ENCODE peak calls at places on chromosomes 5 and 9, in ten cellular contexts. S is H9, G is body of pancreas, F is cardiac muscle cell, U is tibial nerve, A is pancreas, X is PC-3, T is spleen, M is Panc1, W is BJ. V is an unnamed sample.

GRCh38 chr9:129995409-129996160 is 47.4 kb downstream of the FNBP1 start:
- DNase-seq in U (no peak), S (no peak), G (no peak), A (no peak), W (no peak), X (peak; percentile 69), F (no peak), M (peak; percentile 62), T (no peak), V (no peak)

GRCh38 chr5:136890431-136891148 is 525.2 kb upstream of the TRPC7 start:
- DNase-seq in F (no peak), W (no peak), A (no peak), M (no peak), S (no peak), X (no peak), T (no peak), U (no peak), G (no peak), V (no peak)

GRCh38 chr9:88197016-88197415 is 58.7 kb upstream of the SPATA31C2 start:
- DNase-seq in M (no peak), G (no peak), T (no peak), U (peak; percentile 43), S (no peak), W (peak; percentile 29), X (peak; percentile 53), F (no peak), A (no peak), V (no peak)

GRCh38 chr9:110015759-110016158 is 192.2 kb downstream of the C9orf152 start:
- DNase-seq in U (no peak), W (no peak), T (no peak), F (no peak), X (peak; percentile 88), S (no peak), G (no peak), M (no peak), A (no peak), V (no peak)

GRCh38 chr9:133121200-133122166 is at the start of gene RALGDS:
- DNase-seq in S (peak; percentile 87), F (peak; percentile 94), W (no peak), A (peak; percentile 89), U (peak; percentile 86), X (peak; percentile 78), T (peak; percentile 97), G (peak; percentile 91), M (no peak), V (peak; percentile 90)

GRCh38 chr9:90523953-90524352 is 118.7 kb downstream of the DIRAS2 start:
- DNase-seq in W (no peak), S (no peak), G (no peak), X (no peak), T (no peak), F (no peak), U (no peak), A (no peak), M (no peak), V (no peak)

GRCh38 chr5:131693894-131694293 is 58.9 kb upstream of the RAPGEF6 start:
- DNase-seq in M (no peak), T (no peak), X (no peak), G (no peak), A (no peak), S (no peak), W (no peak), F (no peak), U (no peak), V (no peak)

GRCh38 chr5:73617510-73618279 is 8.3 kb upstream of the ARHGEF28 start:
- DNase-seq in X (peak; percentile 41), U (no peak), W (no peak), M (no peak), G (no peak), F (no peak), A (no peak), T (no peak), S (no peak), V (no peak)

GRCh38 chr5:176803943-176804498 is 6.3 kb upstream of the UNC5A start:
- DNase-seq in F (peak; percentile 86), U (no peak), W (no peak), S (peak; percentile 70), T (no peak), X (peak; percentile 49), M (no peak), G (no peak), A (no peak), V (peak; percentile 61)

GRCh38 chr5:77394064-77394716 is 97.9 kb downstream of the WDR41 start:
- DNase-seq in X (no peak), A (no peak), W (no peak), U (no peak), S (no peak), M (no peak), T (no peak), F (no peak), G (no peak), V (no peak)

GRCh38 chr5:135349441-135349840 is 49.6 kb downstream of the MACROH2A1 start:
- DNase-seq in M (no peak), U (no peak), G (no peak), X (no peak), T (no peak), W (no peak), A (no peak), S (no peak), F (no peak), V (no peak)

DNA sequence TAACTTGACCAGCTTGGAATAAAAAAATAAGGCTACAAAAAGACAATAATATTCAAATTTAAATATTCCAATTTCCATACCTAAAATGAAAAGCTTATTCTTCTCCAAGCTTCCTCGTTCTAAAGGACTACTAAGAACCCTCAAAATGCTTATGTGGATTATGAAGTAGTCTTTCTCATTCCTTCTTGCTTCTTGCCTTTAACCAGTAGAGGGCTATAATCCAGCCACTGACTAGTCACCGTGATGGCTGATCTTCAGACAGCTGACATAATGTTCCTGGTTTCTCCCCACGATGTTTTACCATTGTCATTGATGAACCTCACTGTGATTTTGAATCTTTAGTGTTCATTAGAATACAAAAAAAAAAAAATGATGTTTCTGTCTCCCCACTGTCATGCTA is 515.3 kb downstream of the TLE1 start:
- DNase-seq in A (no peak), W (no peak), M (no peak), F (no peak), U (no peak), S (no peak), X (peak; percentile 18), T (no peak), G (no peak), V (no peak)
- TF ChIP-seq CTCF in A (no peak), W (no peak), M (no peak), F (no peak), U (no peak), S (peak; percentile 53), X (peak; percentile 40), T (no peak), G (no peak), V (no peak)

DNA sequence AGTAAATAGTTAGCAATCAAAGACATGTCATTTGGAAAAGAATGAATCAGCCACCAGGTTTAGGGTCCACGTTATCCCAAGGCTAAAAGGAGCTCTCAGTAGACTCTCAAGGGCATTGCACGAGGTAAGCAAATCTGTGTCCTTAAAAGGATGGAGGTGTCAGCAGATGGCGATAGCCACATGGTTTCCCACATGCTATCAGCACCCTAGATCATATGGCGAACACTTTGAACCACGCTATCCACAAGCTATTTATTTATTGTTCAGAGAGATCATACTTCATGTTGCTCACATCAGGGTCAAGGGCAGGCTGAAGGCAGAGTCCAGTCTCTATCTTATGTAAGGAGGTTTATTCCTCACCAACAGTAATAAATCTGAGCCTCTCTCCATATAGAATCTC is 43.7 kb downstream of the CDH6 start:
- DNase-seq in T (no peak), G (no peak), X (peak; percentile 14), U (no peak), M (no peak), A (no peak), S (no peak), F (no peak), W (no peak), V (no peak)
- TF ChIP-seq CTCF in T (no peak), G (no peak), X (peak; percentile 27), U (no peak), M (peak; percentile 40), A (no peak), S (peak; percentile 39), F (no peak), W (no peak), V (no peak)

GRCh38 chr5:59218424-59219045 is 635.7 kb downstream of the RAB3C start:
- DNase-seq in U (no peak), F (no peak), A (no peak), W (no peak), T (no peak), X (peak; percentile 1), G (no peak), M (no peak), S (no peak), V (no peak)
- TF ChIP-seq CTCF in U (no peak), F (peak; percentile 33), A (peak; percentile 9), W (no peak), T (no peak), X (peak; percentile 21), G (peak; percentile 17), M (no peak), S (peak; percentile 57), V (peak; percentile 74)

GRCh38 chr5:6768590-6769230 is 55.5 kb downstream of the TENT4A start:
- DNase-seq in T (no peak), M (no peak), A (no peak), X (no peak), G (no peak), F (no peak), W (no peak), U (no peak), S (no peak), V (no peak)
- TF ChIP-seq CTCF in T (no peak), M (no peak), A (no peak), X (no peak), G (no peak), F (peak; percentile 17), W (no peak), U (no peak), S (peak; percentile 32), V (no peak)

DNA sequence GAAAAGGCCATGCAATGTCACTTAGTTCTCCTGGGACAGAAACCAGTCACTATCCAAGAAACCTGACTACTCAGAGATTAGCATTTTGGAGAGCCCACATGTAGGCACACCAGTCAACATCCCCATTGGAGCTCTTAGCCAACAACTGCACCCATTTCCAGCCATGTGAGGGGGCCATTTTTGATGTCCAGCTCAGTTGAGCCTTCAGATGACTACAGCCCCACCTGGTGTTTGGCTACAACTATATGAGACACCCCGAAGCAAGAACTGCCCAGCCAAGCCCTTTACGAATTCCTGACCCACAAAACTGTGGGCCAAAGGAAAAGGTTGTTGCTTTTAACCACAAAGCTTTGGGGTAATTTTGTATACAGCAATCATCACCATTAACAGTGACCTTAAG is 300.1 kb downstream of the ASTN2 start:
- DNase-seq in A (no peak), U (no peak), W (no peak), S (peak; percentile 31), G (no peak), M (no peak), X (no peak), F (no peak), T (no peak), V (no peak)
- TF ChIP-seq CTCF in A (no peak), U (no peak), W (no peak), S (peak; percentile 20), G (no peak), M (no peak), X (no peak), F (no peak), T (no peak), V (no peak)

V was measured in endothelial cell.